ENCODE peak calls at places on chromosomes 7 and 10, in ten cellular contexts. D is Right ventricle myocardium superior; X is Ammon's horn; B is T-helper 2 cell; S is fibroblast of pulmonary artery; K is GM10248; U is mesothelial cell of epicardium; L is activated CD4-positive, CD25-positive, alpha-beta regulatory T cell treated with anti-CD3 and anti-CD28 coated beads, Interleukin-2, amount 50 U/mL, for 16 hours; A is mucosa of gallbladder; N is A549. M is an unnamed sample.

GRCh38 chr7:120729300-120729699 is 128.6 kb downstream of the TSPAN12 start:
- DNase-seq in D (no peak), X (no peak), B (no peak), S (no peak), K (no peak), U (no peak), L (no peak), A (peak; percentile 52), N (no peak), M (no peak)

GRCh38 chr10:48251152-48251524 is 23.4 kb downstream of the FRMPD2 start:
- DNase-seq in D (no peak), X (no peak), B (no peak), S (peak; percentile 13), K (peak; percentile 6), U (no peak), L (no peak), A (no peak), N (no peak), M (no peak)

GRCh38 chr7:30524545-30524944 is 19.9 kb upstream of the GGCT start:
- DNase-seq in D (no peak), X (no peak), B (no peak), S (no peak), K (no peak), U (no peak), L (no peak), A (peak; percentile 56), N (no peak), M (no peak)

GRCh38 chr10:34121974-34122282 is 693.2 kb downstream of the PARD3 start:
- DNase-seq in D (no peak), X (no peak), B (peak; percentile 74), S (peak; percentile 67), K (no peak), U (no peak), L (no peak), A (no peak), N (no peak), M (no peak)

GRCh38 chr10:132987671-132988571 is 45.6 kb upstream of the CFAP46 start:
- DNase-seq in D (no peak), X (peak; percentile 77), B (no peak), S (peak; percentile 86), K (no peak), U (no peak), L (no peak), A (peak; percentile 19), N (no peak), M (peak; percentile 52)

GRCh38 chr7:151837285-151838042 is 39.5 kb downstream of the PRKAG2 start:
- DNase-seq in D (peak; percentile 38), X (no peak), B (no peak), S (no peak), K (no peak), U (no peak), L (no peak), A (no peak), N (no peak), M (no peak)

GRCh38 chr10:79223346-79224048 is 123.8 kb upstream of the PPIF start:
- DNase-seq in D (peak; percentile 82), X (no peak), B (no peak), S (peak; percentile 89), K (no peak), U (no peak), L (no peak), A (peak; percentile 76), N (no peak), M (peak; percentile 84)

GRCh38 chr10:11437391-11438241 is 173.8 kb downstream of the USP6NL start:
- DNase-seq in D (no peak), X (no peak), B (no peak), S (no peak), K (no peak), U (peak; percentile 28), L (no peak), A (no peak), N (no peak), M (no peak)

GRCh38 chr10:14712991-14713422 is 61.7 kb downstream of the FAM107B start:
- DNase-seq in D (no peak), X (no peak), B (no peak), S (peak; percentile 59), K (no peak), U (no peak), L (no peak), A (no peak), N (peak; percentile 10), M (no peak)

GRCh38 chr7:31603076-31603475 is 83.9 kb upstream of the PPP1R17 start:
- DNase-seq in D (no peak), X (peak; percentile 68), B (no peak), S (no peak), K (no peak), U (no peak), L (no peak), A (no peak), N (no peak), M (no peak)

GRCh38 chr10:114956466-114956865 is 18.5 kb downstream of the TRUB1 start:
- DNase-seq in D (no peak), X (no peak), B (no peak), S (no peak), K (peak; percentile 10), U (no peak), L (no peak), A (no peak), N (no peak), M (no peak)

GRCh38 chr7:133355325-133355708 is 102.4 kb downstream of the EXOC4 start:
- DNase-seq in D (no peak), X (no peak), B (no peak), S (peak; percentile 84), K (no peak), U (no peak), L (no peak), A (no peak), N (no peak), M (no peak)

GRCh38 chr7:142804715-142805114 is 33.9 kb downstream of the PRSS2 start:
- DNase-seq in D (no peak), X (no peak), B (peak; percentile 73), S (no peak), K (no peak), U (no peak), L (no peak), A (no peak), N (no peak), M (no peak)

GRCh38 chr10:107585630-107586029 is 421.1 kb upstream of the SORCS1 start:
- DNase-seq in D (no peak), X (no peak), B (no peak), S (no peak), K (no peak), U (no peak), L (no peak), A (no peak), N (no peak), M (no peak)

GRCh38 chr7:82183633-82184032 is 259.9 kb downstream of the CACNA2D1 start:
- DNase-seq in D (no peak), X (no peak), B (no peak), S (peak; percentile 73), K (no peak), U (no peak), L (no peak), A (no peak), N (no peak), M (no peak)

GRCh38 chr10:89663144-89663543 is 18.1 kb upstream of the PANK1 start:
- DNase-seq in D (no peak), X (no peak), B (no peak), S (no peak), K (no peak), U (no peak), L (no peak), A (no peak), N (no peak), M (no peak)

GRCh38 chr7:158526531-158526930 is 61.1 kb downstream of the PTPRN2 start:
- DNase-seq in D (no peak), X (no peak), B (no peak), S (no peak), K (no peak), U (no peak), L (no peak), A (no peak), N (no peak), M (no peak)

GRCh38 chr10:113108180-113108835 is 158.3 kb downstream of the TCF7L2 start:
- DNase-seq in D (no peak), X (no peak), B (no peak), S (no peak), K (peak; percentile 20), U (no peak), L (no peak), A (no peak), N (peak; percentile 55), M (no peak)

GRCh38 chr10:24824124-24824523 is 100.4 kb upstream of the ARHGAP21 start:
- DNase-seq in D (no peak), X (no peak), B (peak; percentile 59), S (no peak), K (no peak), U (no peak), L (no peak), A (no peak), N (peak; percentile 23), M (no peak)

GRCh38 chr7:30974605-30975256 is 11.0 kb downstream of the GHRHR start:
- DNase-seq in D (peak; percentile 60), X (no peak), B (peak; percentile 76), S (peak; percentile 66), K (peak; percentile 91), U (peak; percentile 46), L (no peak), A (peak; percentile 73), N (peak; percentile 72), M (peak; percentile 62)